ENCODE peak calls at places on chromosomes 5 and 9, in four cellular contexts. K, X, O and I are unnamed samples.

GRCh38 chr9:111601237-111602018 is 2.0 kb upstream of the PTGR1 start:
- DNase-seq in O (peak; percentile 70), X (no peak), K (no peak), I (peak; percentile 32)

GRCh38 chr5:7548576-7548975 is 152.6 kb downstream of the ADCY2 start:
- DNase-seq in K (no peak), O (no peak), X (no peak), I (no peak)

GRCh38 chr9:133375116-133375723 is 640 bp downstream of the SURF4 start:
- DNase-seq in K (no peak), O (peak; percentile 67), X (no peak), I (no peak)

GRCh38 chr9:124079176-124079925 is 67.8 kb downstream of the LHX2 start:
- DNase-seq in O (peak; percentile 21), K (no peak), X (peak; percentile 17), I (no peak)

GRCh38 chr9:95626885-95627558 is 110.3 kb upstream of the PTCH1 start:
- DNase-seq in X (no peak), K (no peak), O (no peak), I (no peak)

GRCh38 chr9:128893354-128893753 is 11.4 kb downstream of the LRRC8A start:
- DNase-seq in O (no peak), K (no peak), X (no peak), I (no peak)

GRCh38 chr9:89178162-89179120 is at the start of gene SHC3:
- DNase-seq in O (no peak), K (no peak), X (no peak), I (no peak)

GRCh38 chr5:148000036-148000435 is 63.7 kb upstream of the SPINK5 start:
- DNase-seq in O (no peak), X (no peak), K (no peak), I (no peak)

GRCh38 chr5:147065071-147065470 is 169.8 kb upstream of the STK32A start:
- DNase-seq in K (no peak), X (no peak), O (no peak), I (no peak)

DNA sequence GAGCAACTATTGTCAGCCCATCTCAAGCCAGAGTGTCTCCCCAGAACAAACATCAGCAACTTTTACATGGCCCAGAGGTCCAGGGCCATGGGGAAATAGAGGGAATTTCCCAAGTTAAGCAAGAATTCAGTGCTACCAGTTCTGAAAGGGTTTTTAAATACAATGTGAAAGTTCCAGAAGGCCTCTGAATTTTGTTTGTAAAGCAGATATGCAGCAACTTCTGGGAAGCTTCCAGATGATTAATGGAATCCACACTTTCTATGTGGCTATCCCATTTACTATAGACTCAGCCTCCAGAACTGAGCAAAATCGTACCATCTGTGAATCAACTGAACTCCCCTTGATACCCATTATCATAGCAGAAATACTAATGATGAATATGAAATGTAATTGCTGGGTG is 93.8 kb downstream of the FEM1C start:
- DNase-seq in O (no peak), K (no peak), X (no peak), I (no peak)
- TF ChIP-seq BRCA1 in O (no peak), K (no peak), X (no peak), I (no peak)

GRCh38 chr5:169302491-169303118 is 1.7 kb upstream of the SLIT3 start:
- DNase-seq in K (peak; percentile 2), O (peak; percentile 44), X (no peak), I (peak; percentile 78)
- TF ChIP-seq GABPA in K (no peak), O (no peak), X (no peak), I (no peak)

GRCh38 chr9:84385357-84386040 is 44.9 kb upstream of the SLC28A3 start:
- DNase-seq in K (no peak), O (no peak), X (no peak), I (no peak)
- TF ChIP-seq BRCA1 in K (no peak), O (no peak), X (no peak), I (no peak)

GRCh38 chr5:1167728-1168709 is 33.4 kb upstream of the SLC6A19 start:
- DNase-seq in O (peak; percentile 65), X (no peak), K (no peak), I (peak; percentile 81)
- TF ChIP-seq GABPA in O (no peak), X (peak; percentile 67), K (no peak), I (no peak)

GRCh38 chr5:107289030-107289714 is 381.6 kb downstream of the EFNA5 start:
- DNase-seq in O (no peak), K (peak; percentile 91), X (no peak), I (no peak)

GRCh38 chr5:107290780-107291398 is 379.8 kb downstream of the EFNA5 start:
- DNase-seq in K (no peak), O (no peak), X (no peak), I (no peak)

GRCh38 chr5:107284822-107285510 is 385.8 kb downstream of the EFNA5 start:
- DNase-seq in X (no peak), O (no peak), K (no peak), I (no peak)

GRCh38 chr5:107285772-107286171 is 385.0 kb downstream of the EFNA5 start:
- DNase-seq in X (no peak), O (no peak), K (no peak), I (no peak)

GRCh38 chr5:107286447-107287098 is 384.2 kb downstream of the EFNA5 start:
- DNase-seq in O (no peak), X (no peak), K (no peak), I (no peak)
- TF ChIP-seq BRCA1 in O (no peak), X (no peak), K (no peak), I (no peak)

GRCh38 chr9:94014066-94014654 is 59.0 kb upstream of the BARX1 start:
- DNase-seq in X (no peak), K (no peak), O (peak; percentile 41), I (peak; percentile 50)
- TF ChIP-seq GABPA in X (no peak), K (no peak), O (no peak), I (no peak)

DNA sequence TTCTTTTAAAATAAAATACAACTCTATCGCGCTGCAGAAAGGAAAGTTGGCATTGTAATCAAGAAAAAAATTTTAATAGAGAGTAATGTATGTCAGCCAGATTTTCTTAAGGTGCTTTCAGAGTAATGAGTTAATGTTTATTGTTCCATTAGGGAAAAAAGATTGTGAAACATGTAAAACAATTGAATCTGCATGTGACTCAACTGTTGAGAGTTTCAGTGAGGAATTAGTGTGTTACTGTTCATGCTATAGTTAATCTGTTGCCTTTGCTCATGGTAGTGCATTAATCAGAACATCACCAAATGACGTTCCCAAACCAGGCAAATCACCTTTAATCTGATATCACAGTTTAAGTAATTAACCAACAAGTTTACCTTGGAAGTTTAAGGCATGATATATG is 600.5 kb downstream of the NR2F1-AS1 start:
- DNase-seq in X (no peak), O (no peak), K (no peak), I (no peak)
- TF ChIP-seq BRCA1 in X (no peak), O (no peak), K (no peak), I (no peak)